ENCODE peak calls at places on chromosomes 5 and 9, in seven cellular contexts. One of them, this sample, is unnamed.

GRCh38 chr9:33329117-33329563 is 38.8 kb downstream of the NFX1 start:
- DNase-seq in trophoblast cell: peak; percentile 47
- DNase-seq in H1: no peak
- DNase-seq in mesendoderm: no peak
- DNase-seq in neuronal stem cell: no peak
- DNase-seq in mesenchymal stem cell: peak; percentile 51
- DNase-seq in H9: no peak
- DNase-seq in this sample: peak; percentile 94

GRCh38 chr9:84970432-84970831 is 300.9 kb downstream of the NTRK2 start:
- DNase-seq in trophoblast cell: no peak
- DNase-seq in neuronal stem cell: no peak
- DNase-seq in mesenchymal stem cell: peak; percentile 12
- DNase-seq in H1: no peak
- DNase-seq in H9: no peak
- DNase-seq in mesendoderm: no peak
- DNase-seq in this sample: no peak

GRCh38 chr9:29564564-29564963 is 1991.3 kb upstream of the C9orf72 start:
- DNase-seq in trophoblast cell: no peak
- DNase-seq in neuronal stem cell: no peak
- DNase-seq in mesenchymal stem cell: peak; percentile 35
- DNase-seq in mesendoderm: no peak
- DNase-seq in H1: no peak
- DNase-seq in H9: no peak
- DNase-seq in this sample: no peak

GRCh38 chr5:123538670-123539459 is 26.9 kb downstream of the CSNK1G3 start:
- DNase-seq in neuronal stem cell: no peak
- DNase-seq in mesenchymal stem cell: peak; percentile 33
- DNase-seq in trophoblast cell: peak; percentile 62
- DNase-seq in H9: no peak
- DNase-seq in mesendoderm: peak; percentile 89
- DNase-seq in H1: no peak
- DNase-seq in this sample: no peak

GRCh38 chr5:2751592-2752021 is at the start of gene IRX2:
- DNase-seq in neuronal stem cell: peak; percentile 94
- DNase-seq in trophoblast cell: peak; percentile 85
- DNase-seq in H9: peak; percentile 95
- DNase-seq in H1: peak; percentile 90
- DNase-seq in mesenchymal stem cell: no peak
- DNase-seq in mesendoderm: peak; percentile 96
- DNase-seq in this sample: peak; percentile 59

GRCh38 chr9:132214027-132214622 is 52.3 kb downstream of the NTNG2 start:
- DNase-seq in H1: peak; percentile 74
- DNase-seq in mesendoderm: peak; percentile 96
- DNase-seq in neuronal stem cell: no peak
- DNase-seq in mesenchymal stem cell: peak; percentile 76
- DNase-seq in H9: peak; percentile 72
- DNase-seq in trophoblast cell: peak; percentile 3
- DNase-seq in this sample: peak; percentile 96

GRCh38 chr9:81787747-81788632 is 98.6 kb upstream of the TLE1 start:
- DNase-seq in neuronal stem cell: no peak
- DNase-seq in mesendoderm: peak; percentile 16
- DNase-seq in H9: no peak
- DNase-seq in trophoblast cell: no peak
- DNase-seq in H1: no peak
- DNase-seq in mesenchymal stem cell: peak; percentile 90
- DNase-seq in this sample: peak; percentile 87

GRCh38 chr9:79939819-79940218 is 368.1 kb downstream of the TLE4 start:
- DNase-seq in neuronal stem cell: no peak
- DNase-seq in H9: no peak
- DNase-seq in H1: no peak
- DNase-seq in trophoblast cell: no peak
- DNase-seq in mesendoderm: no peak
- DNase-seq in mesenchymal stem cell: no peak
- DNase-seq in this sample: no peak

GRCh38 chr5:54610197-54610898 is 92.8 kb downstream of the SNX18 start:
- DNase-seq in H1: no peak
- DNase-seq in H9: no peak
- DNase-seq in trophoblast cell: no peak
- DNase-seq in mesendoderm: peak; percentile 66
- DNase-seq in neuronal stem cell: no peak
- DNase-seq in mesenchymal stem cell: peak; percentile 53
- DNase-seq in this sample: no peak

GRCh38 chr5:25255128-25255527 is 610.4 kb upstream of the CDH10 start:
- DNase-seq in mesendoderm: no peak
- DNase-seq in H9: no peak
- DNase-seq in trophoblast cell: no peak
- DNase-seq in H1: no peak
- DNase-seq in neuronal stem cell: no peak
- DNase-seq in mesenchymal stem cell: no peak
- DNase-seq in this sample: no peak

GRCh38 chr5:143182901-143183820 is 220.3 kb downstream of the NR3C1 start:
- DNase-seq in mesendoderm: peak; percentile 27
- DNase-seq in H1: no peak
- DNase-seq in H9: no peak
- DNase-seq in neuronal stem cell: no peak
- DNase-seq in trophoblast cell: no peak
- DNase-seq in mesenchymal stem cell: no peak
- DNase-seq in this sample: peak; percentile 48

GRCh38 chr5:98921947-98922508 is 6.8 kb downstream of the CHD1 start:
- DNase-seq in mesenchymal stem cell: no peak
- DNase-seq in neuronal stem cell: no peak
- DNase-seq in trophoblast cell: no peak
- DNase-seq in H1: no peak
- DNase-seq in H9: no peak
- DNase-seq in mesendoderm: no peak
- DNase-seq in this sample: no peak

GRCh38 chr9:34121996-34122395 is 4.5 kb downstream of the DCAF12 start:
- DNase-seq in H9: no peak
- DNase-seq in mesendoderm: no peak
- DNase-seq in neuronal stem cell: no peak
- DNase-seq in H1: no peak
- DNase-seq in trophoblast cell: no peak
- DNase-seq in mesenchymal stem cell: no peak
- DNase-seq in this sample: no peak

GRCh38 chr5:8851101-8851500 is 694.8 kb downstream of the SEMA5A start:
- DNase-seq in trophoblast cell: no peak
- DNase-seq in neuronal stem cell: no peak
- DNase-seq in mesendoderm: peak; percentile 22
- DNase-seq in H1: no peak
- DNase-seq in mesenchymal stem cell: no peak
- DNase-seq in H9: no peak
- DNase-seq in this sample: no peak

GRCh38 chr5:8845316-8845715 is 700.6 kb downstream of the SEMA5A start:
- DNase-seq in mesenchymal stem cell: no peak
- DNase-seq in trophoblast cell: no peak
- DNase-seq in H1: no peak
- DNase-seq in H9: no peak
- DNase-seq in mesendoderm: no peak
- DNase-seq in neuronal stem cell: no peak
- DNase-seq in this sample: peak; percentile 71

GRCh38 chr5:8848362-8848761 is 697.5 kb downstream of the SEMA5A start:
- DNase-seq in neuronal stem cell: peak; percentile 41
- DNase-seq in mesenchymal stem cell: no peak
- DNase-seq in H9: no peak
- DNase-seq in H1: no peak
- DNase-seq in trophoblast cell: no peak
- DNase-seq in mesendoderm: no peak
- DNase-seq in this sample: no peak

GRCh38 chr5:8844847-8845246 is 701.0 kb downstream of the SEMA5A start:
- DNase-seq in mesenchymal stem cell: no peak
- DNase-seq in mesendoderm: no peak
- DNase-seq in H1: no peak
- DNase-seq in neuronal stem cell: no peak
- DNase-seq in H9: no peak
- DNase-seq in trophoblast cell: no peak
- DNase-seq in this sample: peak; percentile 8

GRCh38 chr5:8848997-8849585 is 696.8 kb downstream of the SEMA5A start:
- DNase-seq in trophoblast cell: no peak
- DNase-seq in H1: no peak
- DNase-seq in neuronal stem cell: no peak
- DNase-seq in mesenchymal stem cell: peak; percentile 50
- DNase-seq in H9: no peak
- DNase-seq in mesendoderm: no peak
- DNase-seq in this sample: peak; percentile 89
- H2BK5ac ChIP-seq in trophoblast cell: no peak overlapping the region
- H2BK5ac ChIP-seq in H1: no peak overlapping the region
- H2BK5ac ChIP-seq in neuronal stem cell: no peak overlapping the region
- H2BK5ac ChIP-seq in mesenchymal stem cell: no peak overlapping the region
- H2BK5ac ChIP-seq in H9: no peak overlapping the region
- H2BK5ac ChIP-seq in mesendoderm: no peak overlapping the region
- H2BK5ac ChIP-seq in this sample: peak overlapping the region; percentile 46

GRCh38 chr5:52443187-52443586 is 344.5 kb upstream of the ITGA1 start:
- DNase-seq in H1: no peak
- DNase-seq in neuronal stem cell: no peak
- DNase-seq in mesendoderm: no peak
- DNase-seq in mesenchymal stem cell: no peak
- DNase-seq in trophoblast cell: no peak
- DNase-seq in H9: no peak
- DNase-seq in this sample: no peak
- H2BK5ac ChIP-seq in H1: no peak overlapping the region
- H2BK5ac ChIP-seq in neuronal stem cell: no peak overlapping the region
- H2BK5ac ChIP-seq in mesendoderm: no peak overlapping the region
- H2BK5ac ChIP-seq in mesenchymal stem cell: no peak overlapping the region
- H2BK5ac ChIP-seq in trophoblast cell: no peak overlapping the region
- H2BK5ac ChIP-seq in H9: no peak overlapping the region
- H2BK5ac ChIP-seq in this sample: no peak overlapping the region

DNA sequence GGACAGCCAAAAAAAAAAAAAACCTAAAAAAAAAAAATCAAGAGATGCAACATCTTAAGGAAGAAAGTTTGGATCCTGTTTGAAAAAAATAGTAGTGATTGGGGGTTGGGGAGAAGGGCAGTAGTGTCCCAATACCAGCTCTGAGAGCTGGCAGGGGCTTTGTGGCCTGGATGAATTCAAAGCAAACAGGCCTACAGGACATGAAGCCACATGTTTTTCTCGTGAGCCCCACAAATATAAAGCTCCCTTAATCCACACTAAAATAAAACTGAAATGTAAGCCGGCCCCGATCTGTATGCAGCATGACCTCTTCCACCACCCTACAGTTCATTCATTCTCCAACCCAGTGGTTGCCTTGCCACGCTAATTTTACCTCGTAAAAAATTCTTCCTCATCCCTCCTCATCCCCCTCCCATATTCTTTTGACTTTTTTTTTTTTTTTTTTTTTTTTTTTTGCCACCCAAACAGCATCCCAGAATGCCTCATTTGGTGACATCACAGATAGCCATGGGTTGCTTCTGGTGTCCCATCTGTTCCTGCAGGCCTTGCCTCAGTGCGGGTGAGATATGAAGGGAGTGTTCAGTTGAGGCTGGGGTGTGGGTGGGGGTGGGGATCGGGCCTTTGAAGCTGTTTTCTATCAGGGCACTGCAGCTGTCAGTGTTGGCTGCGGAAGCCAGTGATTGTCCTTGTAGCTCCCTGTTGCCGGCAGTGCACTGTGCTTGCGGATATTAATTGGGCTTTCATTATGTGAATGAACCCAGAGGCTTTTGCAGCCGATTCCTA is 81.5 kb upstream of the NFIB start:
- DNase-seq in mesendoderm: no peak
- DNase-seq in H1: no peak
- DNase-seq in neuronal stem cell: no peak
- DNase-seq in mesenchymal stem cell: no peak
- DNase-seq in H9: no peak
- DNase-seq in trophoblast cell: no peak
- DNase-seq in this sample: no peak
- H2BK5ac ChIP-seq in mesendoderm: no peak overlapping the region
- H2BK5ac ChIP-seq in H1: no peak overlapping the region
- H2BK5ac ChIP-seq in neuronal stem cell: no peak overlapping the region
- H2BK5ac ChIP-seq in mesenchymal stem cell: no peak overlapping the region
- H2BK5ac ChIP-seq in H9: no peak overlapping the region
- H2BK5ac ChIP-seq in trophoblast cell: no peak overlapping the region
- H2BK5ac ChIP-seq in this sample: no peak overlapping the region

GRCh38 chr5:109570362-109570874 is 119.3 kb upstream of the MAN2A1 start:
- DNase-seq in mesendoderm: no peak
- DNase-seq in H1: no peak
- DNase-seq in trophoblast cell: peak; percentile 15
- DNase-seq in neuronal stem cell: no peak
- DNase-seq in H9: no peak
- DNase-seq in mesenchymal stem cell: no peak
- DNase-seq in this sample: no peak

GRCh38 chr5:109566361-109566760 is 123.4 kb upstream of the MAN2A1 start:
- DNase-seq in neuronal stem cell: no peak
- DNase-seq in mesendoderm: no peak
- DNase-seq in mesenchymal stem cell: no peak
- DNase-seq in H1: no peak
- DNase-seq in H9: no peak
- DNase-seq in trophoblast cell: no peak
- DNase-seq in this sample: no peak

GRCh38 chr5:109575506-109575905 is 114.2 kb upstream of the MAN2A1 start:
- DNase-seq in neuronal stem cell: no peak
- DNase-seq in trophoblast cell: no peak
- DNase-seq in H1: no peak
- DNase-seq in H9: no peak
- DNase-seq in mesendoderm: no peak
- DNase-seq in mesenchymal stem cell: no peak
- DNase-seq in this sample: no peak

GRCh38 chr5:109567374-109568044 is 122.2 kb upstream of the MAN2A1 start:
- DNase-seq in neuronal stem cell: no peak
- DNase-seq in H9: no peak
- DNase-seq in mesenchymal stem cell: peak; percentile 91
- DNase-seq in mesendoderm: peak; percentile 59
- DNase-seq in H1: no peak
- DNase-seq in trophoblast cell: no peak
- DNase-seq in this sample: peak; percentile 28

DNA sequence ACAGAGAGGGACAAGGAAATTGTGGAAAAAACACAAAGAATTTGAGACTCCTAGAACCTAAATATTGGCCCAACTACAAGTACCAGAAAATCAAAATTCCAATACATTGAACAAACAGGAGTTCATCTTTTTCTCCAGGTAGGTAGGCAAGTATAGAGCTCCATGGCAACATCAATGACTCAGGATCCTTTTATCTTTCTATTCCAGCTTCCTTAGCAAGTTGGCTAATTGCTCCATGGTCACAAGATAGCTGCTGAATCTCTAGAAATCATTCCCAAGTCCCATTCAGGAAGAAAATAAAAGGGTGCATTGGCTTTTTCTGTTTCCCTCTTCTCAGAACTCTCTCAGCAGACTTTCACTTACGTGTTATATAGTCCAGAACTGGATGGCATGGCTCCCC is 117.9 kb upstream of the MAN2A1 start:
- DNase-seq in H1: no peak
- DNase-seq in H9: no peak
- DNase-seq in neuronal stem cell: no peak
- DNase-seq in trophoblast cell: no peak
- DNase-seq in mesendoderm: no peak
- DNase-seq in mesenchymal stem cell: no peak
- DNase-seq in this sample: no peak
- H2BK5ac ChIP-seq in H1: no peak overlapping the region
- H2BK5ac ChIP-seq in H9: no peak overlapping the region
- H2BK5ac ChIP-seq in neuronal stem cell: no peak overlapping the region
- H2BK5ac ChIP-seq in trophoblast cell: no peak overlapping the region
- H2BK5ac ChIP-seq in mesendoderm: no peak overlapping the region
- H2BK5ac ChIP-seq in mesenchymal stem cell: no peak overlapping the region
- H2BK5ac ChIP-seq in this sample: no peak overlapping the region

DNA sequence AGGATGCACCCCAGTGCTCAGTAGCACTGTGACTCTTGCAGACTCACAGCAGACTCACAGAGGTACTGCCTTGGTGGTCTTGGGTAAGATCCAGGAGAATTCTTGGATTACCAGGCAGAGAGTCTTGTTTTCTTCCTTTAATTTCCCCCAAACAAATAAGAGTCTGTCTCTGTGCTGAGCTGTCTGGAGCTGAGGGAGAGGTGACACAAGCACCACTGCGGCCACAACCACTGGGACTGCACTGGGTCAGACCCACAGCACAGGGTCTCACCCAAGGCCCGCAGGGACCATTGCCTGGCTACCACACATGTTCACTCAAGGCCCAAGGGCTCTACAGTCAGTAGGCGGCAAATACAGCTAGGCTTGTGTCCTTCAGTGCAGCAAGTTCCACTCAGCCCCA is 11.4 kb upstream of the YTHDC2 start:
- DNase-seq in H9: no peak
- DNase-seq in mesenchymal stem cell: no peak
- DNase-seq in trophoblast cell: no peak
- DNase-seq in neuronal stem cell: no peak
- DNase-seq in mesendoderm: no peak
- DNase-seq in H1: no peak
- DNase-seq in this sample: no peak
- H2BK5ac ChIP-seq in H9: no peak overlapping the region
- H2BK5ac ChIP-seq in mesenchymal stem cell: no peak overlapping the region
- H2BK5ac ChIP-seq in trophoblast cell: no peak overlapping the region
- H2BK5ac ChIP-seq in neuronal stem cell: no peak overlapping the region
- H2BK5ac ChIP-seq in mesendoderm: no peak overlapping the region
- H2BK5ac ChIP-seq in H1: no peak overlapping the region
- H2BK5ac ChIP-seq in this sample: no peak overlapping the region